ENCODE peak calls at places on chromosome 9, in six cellular contexts. Y, W, T, O, R and F are unnamed samples.

GRCh38 chr9:130662099-130662926 is 2.1 kb upstream of the PRDM12 start:
- DNase-seq in Y (no peak), W (no peak), T (no peak), O (no peak), R (no peak), F (no peak)

GRCh38 chr9:89710689-89711088 is 105.9 kb downstream of the GADD45G start:
- DNase-seq in Y (peak), W (no peak), T (no peak), O (no peak), R (no peak), F (no peak)

GRCh38 chr9:129237804-129238203 is 59.7 kb upstream of the IER5L start:
- DNase-seq in Y (no peak), W (no peak), T (no peak), O (no peak), R (no peak), F (no peak)

GRCh38 chr9:72431036-72431435 is 66.0 kb upstream of the ZFAND5 start:
- DNase-seq in Y (no peak), W (no peak), T (no peak), O (no peak), R (no peak), F (no peak)

GRCh38 chr9:137205126-137206069 is at the start of the genes NDOR1 and TMEM203:
- DNase-seq in Y (peak), W (peak), T (peak), O (peak), R (no peak), F (peak)

GRCh38 chr9:113807173-113808061 is 68.7 kb upstream of the ZNF618 start:
- DNase-seq in Y (peak), W (peak), T (peak), O (peak), R (no peak), F (peak)

GRCh38 chr9:95313010-95313498 is 4.5 kb downstream of the FANCC start:
- DNase-seq in Y (peak), W (no peak), T (peak), O (peak), R (no peak), F (peak)

GRCh38 chr9:26773054-26773453 is 119.5 kb downstream of the CAAP1 start:
- DNase-seq in Y (no peak), W (no peak), T (no peak), O (no peak), R (no peak), F (no peak)

GRCh38 chr9:131034268-131034667 is 25.3 kb downstream of the LAMC3 start:
- DNase-seq in Y (no peak), W (no peak), T (no peak), O (no peak), R (no peak), F (no peak)

GRCh38 chr9:111900934-111901612 is 4.5 kb downstream of the UGCG start:
- DNase-seq in Y (peak), W (no peak), T (no peak), O (no peak), R (no peak), F (no peak)

GRCh38 chr9:85522459-85523092 is 219.2 kb downstream of the AGTPBP1 start:
- DNase-seq in Y (peak), W (peak), T (peak), O (peak), R (no peak), F (peak)

GRCh38 chr9:5958273-5958672 is 57.2 kb downstream of the RANBP6 start:
- DNase-seq in Y (no peak), W (no peak), T (no peak), O (no peak), R (no peak), F (no peak)

GRCh38 chr9:33287087-33287490 is 3.2 kb upstream of the NFX1 start:
- DNase-seq in Y (peak), W (no peak), T (peak), O (peak), R (peak), F (peak)

GRCh38 chr9:81414836-81415235 is 274.5 kb downstream of the TLE1 start:
- DNase-seq in Y (peak), W (no peak), T (no peak), O (no peak), R (no peak), F (no peak)

GRCh38 chr9:126132751-126133150 is 193.9 kb upstream of the MVB12B start:
- DNase-seq in Y (no peak), W (no peak), T (peak), O (no peak), R (no peak), F (no peak)

GRCh38 chr9:16352791-16353401 is 517.6 kb downstream of the BNC2 start:
- DNase-seq in Y (peak), W (no peak), T (peak), O (no peak), R (no peak), F (no peak)

GRCh38 chr9:35608221-35608620 is 3.2 kb downstream of the TESK1 start:
- DNase-seq in Y (no peak), W (no peak), T (no peak), O (no peak), R (no peak), F (no peak)

GRCh38 chr9:13705913-13706312 is 426.4 kb upstream of the MPDZ start:
- DNase-seq in Y (peak), W (no peak), T (peak), O (no peak), R (no peak), F (no peak)

GRCh38 chr9:117178596-117179111 is 236.2 kb downstream of the ASTN2 start:
- DNase-seq in Y (no peak), W (no peak), T (peak), O (no peak), R (no peak), F (no peak)

GRCh38 chr9:88498880-88499279 is 36.1 kb upstream of the NXNL2 start:
- DNase-seq in Y (no peak), W (no peak), T (peak), O (no peak), R (no peak), F (no peak)

GRCh38 chr9:16726718-16727451 is 143.6 kb downstream of the BNC2 start:
- DNase-seq in Y (peak), W (no peak), T (peak), O (peak), R (no peak), F (peak)

GRCh38 chr9:129237195-129237611 is 59.1 kb upstream of the IER5L start:
- DNase-seq in Y (peak), W (no peak), T (peak), O (peak), R (no peak), F (no peak)

GRCh38 chr9:72203205-72203803 is 54.1 kb downstream of the GDA start:
- DNase-seq in Y (peak), W (no peak), T (no peak), O (peak), R (no peak), F (peak)

GRCh38 chr9:106958955-106959657 is 96.1 kb downstream of the ZNF462 start:
- DNase-seq in Y (peak), W (no peak), T (no peak), O (no peak), R (no peak), F (no peak)

GRCh38 chr9:132514821-132515220 is 67.6 kb upstream of the BARHL1 start:
- DNase-seq in Y (no peak), W (no peak), T (no peak), O (no peak), R (no peak), F (no peak)

GRCh38 chr9:88085481-88085880 is 52.8 kb downstream of the SPATA31C2 start:
- DNase-seq in Y (no peak), W (no peak), T (peak), O (no peak), R (no peak), F (no peak)

GRCh38 chr9:132239999-132240859 is 78.4 kb downstream of the NTNG2 start:
- DNase-seq in Y (no peak), W (no peak), T (peak), O (no peak), R (no peak), F (no peak)

GRCh38 chr9:132383462-132383883 is 23.2 kb downstream of the TTF1 start:
- DNase-seq in Y (no peak), W (no peak), T (no peak), O (no peak), R (no peak), F (no peak)

GRCh38 chr9:84207443-84208032 is 133.0 kb downstream of the SLC28A3 start:
- DNase-seq in Y (no peak), W (no peak), T (no peak), O (no peak), R (no peak), F (no peak)

GRCh38 chr9:72633966-72634365 is 112.6 kb downstream of the TMC1 start:
- DNase-seq in Y (peak), W (no peak), T (no peak), O (no peak), R (peak), F (no peak)

GRCh38 chr9:4442806-4443205 is 47.5 kb upstream of the SLC1A1 start:
- DNase-seq in Y (peak), W (no peak), T (no peak), O (no peak), R (no peak), F (no peak)

GRCh38 chr9:133592731-133593409 is 16.3 kb downstream of the FAM163B start:
- DNase-seq in Y (peak), W (no peak), T (no peak), O (no peak), R (no peak), F (no peak)

GRCh38 chr9:98826716-98827115 is 19.2 kb downstream of the GALNT12 start:
- DNase-seq in Y (no peak), W (no peak), T (no peak), O (no peak), R (no peak), F (no peak)

GRCh38 chr9:80797841-80798688 is 891.3 kb downstream of the TLE1 start:
- DNase-seq in Y (peak), W (no peak), T (no peak), O (no peak), R (peak), F (no peak)

GRCh38 chr9:89309608-89310485 is 1.1 kb upstream of the CKS2 start:
- DNase-seq in Y (no peak), W (no peak), T (no peak), O (no peak), R (no peak), F (no peak)

GRCh38 chr9:134642385-134643181 is 980 bp downstream of the COL5A1 start:
- DNase-seq in Y (peak), W (no peak), T (peak), O (peak), R (peak), F (peak)
- TF ChIP-seq CTCF in Y (peak), W (no peak), T (no peak), O (peak), R (peak), F (no peak)

GRCh38 chr9:75360258-75360657 is 271.9 kb downstream of the OSTF1 start:
- DNase-seq in Y (no peak), W (no peak), T (no peak), O (no peak), R (no peak), F (no peak)
- TF ChIP-seq CTCF in Y (no peak), W (no peak), T (no peak), O (no peak), R (no peak), F (no peak)

GRCh38 chr9:18849910-18850677 is 182.9 kb downstream of the SAXO1 start:
- DNase-seq in Y (no peak), W (no peak), T (no peak), O (no peak), R (no peak), F (no peak)
- TF ChIP-seq CTCF in Y (no peak), W (no peak), T (no peak), O (no peak), R (no peak), F (no peak)

GRCh38 chr9:97781902-97782301 is 71.1 kb upstream of the FOXE1 start:
- DNase-seq in Y (no peak), W (no peak), T (no peak), O (no peak), R (no peak), F (no peak)
- TF ChIP-seq CTCF in Y (no peak), W (no peak), T (no peak), O (no peak), R (no peak), F (no peak)